ENCODE peak calls at places on chromosomes 6 and 20, in ten cellular contexts. M is gastrocnemius medialis; Y is dorsolateral prefrontal cortex; H is adipocyte; X is stromal cell of bone marrow; B is RPMI8226; D is stimulated activated CD4-positive, alpha-beta T cell treated with anti-CD3 and anti-CD28 coated beads, Interleukin-2, amount 100 ng/mL, for 4 hours; E is heart left ventricle; R is WTC11; O is NCI-H2081 treated with DMSO at 0.1 percent for 48 hours. A is an unnamed sample.

GRCh38 chr6:32622545-32623401 is 14.4 kb upstream of the HLA-DQA1 start:
- DNase-seq in R (no peak), D (no peak), E (peak; percentile 26), B (peak; percentile 7), Y (no peak), X (no peak), H (no peak), M (no peak), O (no peak), A (no peak)

GRCh38 chr6:39266782-39267355 is 37.6 kb upstream of the KCNK5 start:
- DNase-seq in B (no peak), X (no peak), Y (no peak), O (no peak), M (no peak), R (no peak), H (no peak), D (no peak), E (no peak), A (no peak)

GRCh38 chr6:152634773-152635172 is 2.4 kb downstream of the SYNE1 start:
- DNase-seq in B (no peak), H (no peak), R (no peak), D (no peak), O (no peak), E (no peak), Y (no peak), M (no peak), X (no peak), A (peak; percentile 77)

GRCh38 chr6:44548319-44548718 is 160.8 kb downstream of the CDC5L start:
- DNase-seq in B (no peak), H (no peak), E (no peak), Y (no peak), D (no peak), X (no peak), R (no peak), O (no peak), M (no peak), A (no peak)

GRCh38 chr6:19838442-19839236 is 1.5 kb downstream of the ID4 start:
- DNase-seq in R (peak; percentile 73), B (peak; percentile 71), E (peak; percentile 12), H (peak; percentile 59), D (no peak), X (no peak), O (no peak), Y (no peak), M (no peak), A (peak; percentile 27)

GRCh38 chr6:81144346-81144745 is 608.1 kb downstream of the TENT5A start:
- DNase-seq in M (no peak), R (no peak), B (no peak), E (no peak), X (no peak), H (no peak), O (no peak), Y (no peak), D (no peak), A (no peak)

GRCh38 chr6:36546958-36547645 is at the start of gene STK38:
- DNase-seq in Y (peak; percentile 72), M (peak; percentile 85), R (peak; percentile 94), B (peak; percentile 92), X (peak; percentile 54), H (peak; percentile 95), E (peak; percentile 94), O (peak; percentile 47), D (peak; percentile 87), A (peak; percentile 80)

GRCh38 chr6:74780831-74781230 is 425.0 kb downstream of the COL12A1 start:
- DNase-seq in R (no peak), M (no peak), D (no peak), Y (no peak), E (no peak), H (peak; percentile 8), X (no peak), O (no peak), B (no peak), A (no peak)

GRCh38 chr20:14919473-14920157 is 582.2 kb upstream of the FLRT3 start:
- DNase-seq in D (no peak), M (no peak), E (no peak), O (peak; percentile 45), Y (no peak), B (peak; percentile 15), R (peak; percentile 81), H (peak; percentile 93), X (no peak), A (peak; percentile 71)

GRCh38 chr6:28215425-28215824 is 9.7 kb upstream of the ZSCAN9 start:
- DNase-seq in M (no peak), X (no peak), B (no peak), E (no peak), H (no peak), O (no peak), Y (no peak), R (no peak), D (no peak), A (no peak)

GRCh38 chr20:52105045-52105572 is 86.5 kb downstream of the ZFP64 start:
- DNase-seq in M (no peak), B (no peak), O (no peak), X (no peak), H (peak; percentile 64), D (no peak), E (no peak), Y (no peak), R (peak; percentile 76), A (peak; percentile 38)

A was measured in G401.